ENCODE peak calls at places on chromosomes 7 and 10, in four cellular contexts. J is colonic mucosa, G is uterus, D is astrocyte. B is an unnamed sample.

GRCh38 chr7:108007280-108007679 is 4.3 kb upstream of the LAMB1 start:
- DNase-seq in J (no peak), G (no peak), D (no peak), B (peak; percentile 69)

GRCh38 chr10:110415809-110416208 is 81.9 kb upstream of the DUSP5 start:
- DNase-seq in J (no peak), D (no peak), G (no peak), B (no peak)

GRCh38 chr10:29849434-29849833 is 210.0 kb downstream of the JCAD start:
- DNase-seq in J (no peak), D (peak; percentile 98), G (no peak), B (peak; percentile 89)

GRCh38 chr7:3244241-3244814 is 56.7 kb upstream of the SDK1 start:
- DNase-seq in D (peak; percentile 90), J (no peak), G (no peak), B (peak; percentile 64)

GRCh38 chr10:44046605-44047004 is 338.3 kb downstream of the CXCL12 start:
- DNase-seq in D (peak; percentile 62), G (no peak), J (no peak), B (no peak)

GRCh38 chr7:40544932-40545331 is 410.1 kb downstream of the SUGCT start:
- DNase-seq in D (peak; percentile 84), G (no peak), J (no peak), B (no peak)

GRCh38 chr7:55078465-55079372 is 59.9 kb downstream of the EGFR start:
- DNase-seq in D (no peak), G (no peak), J (peak; percentile 86), B (no peak)

GRCh38 chr7:154767194-154767593 is 235.7 kb downstream of the PAXIP1 start:
- DNase-seq in G (no peak), J (no peak), D (peak; percentile 71), B (no peak)

GRCh38 chr7:18369011-18369410 is 126.5 kb upstream of the HDAC9 start:
- DNase-seq in J (no peak), D (no peak), G (no peak), B (no peak)

GRCh38 chr10:118259288-118259906 is 82.7 kb downstream of the FAM204A start:
- DNase-seq in J (peak; percentile 28), D (no peak), G (peak; percentile 52), B (peak; percentile 18)

GRCh38 chr10:35006836-35007235 is 83.3 kb downstream of the CUL2 start:
- DNase-seq in G (no peak), D (peak; percentile 59), J (no peak), B (peak; percentile 82)

GRCh38 chr10:57260175-57260574 is 899.1 kb upstream of the ZWINT start:
- DNase-seq in G (no peak), D (no peak), J (no peak), B (no peak)

GRCh38 chr7:46680147-46680546 is 759.1 kb upstream of the IGFBP3 start:
- DNase-seq in J (no peak), D (peak; percentile 8), G (no peak), B (no peak)

GRCh38 chr10:83253272-83253671 is 886.0 kb upstream of the GHITM start:
- DNase-seq in D (no peak), J (no peak), G (no peak), B (no peak)

GRCh38 chr7:117112640-117113039 is 159.3 kb downstream of the ST7 start:
- DNase-seq in J (no peak), D (no peak), G (no peak), B (no peak)

GRCh38 chr7:28408105-28408973 is 4.0 kb upstream of the CREB5 start:
- DNase-seq in G (peak; percentile 60), D (no peak), J (no peak), B (no peak)

GRCh38 chr7:106367018-106367420 is 82.2 kb upstream of the NAMPT start:
- DNase-seq in D (no peak), G (no peak), J (no peak), B (peak; percentile 62)

GRCh38 chr10:102704915-102705314 is 9.3 kb downstream of the ARL3 start:
- DNase-seq in J (no peak), G (no peak), D (peak; percentile 82), B (no peak)

GRCh38 chr7:151838861-151839381 is 38.0 kb downstream of the PRKAG2 start:
- DNase-seq in D (no peak), G (no peak), J (no peak), B (no peak)

GRCh38 chr10:6501931-6502330 is 78.1 kb downstream of the PRKCQ start:
- DNase-seq in D (no peak), G (no peak), J (no peak), B (no peak)

GRCh38 chr7:123635551-123636359 is 19.9 kb upstream of the LMOD2 start:
- DNase-seq in D (peak; percentile 17), J (no peak), G (no peak), B (peak; percentile 81)

GRCh38 chr10:120473593-120473992 is 16.6 kb downstream of the PLPP4 start:
- DNase-seq in J (no peak), G (no peak), D (no peak), B (no peak)

GRCh38 chr7:44801890-44802289 is 5.4 kb downstream of the PPIA start:
- DNase-seq in J (no peak), D (peak; percentile 63), G (no peak), B (peak; percentile 22)

GRCh38 chr7:42247301-42247700 is 10.3 kb upstream of the GLI3 start:
- DNase-seq in D (peak; percentile 88), G (no peak), J (no peak), B (peak; percentile 76)

GRCh38 chr10:71911296-71911954 is 52.8 kb upstream of the CHST3 start:
- DNase-seq in G (no peak), J (no peak), D (no peak), B (peak; percentile 75)

GRCh38 chr10:5549462-5550249 is 24.9 kb downstream of the CALML3 start:
- DNase-seq in J (peak; percentile 55), G (no peak), D (no peak), B (no peak)

GRCh38 chr7:123747089-123747488 is 1.7 kb downstream of the WASL start:
- DNase-seq in D (no peak), J (no peak), G (no peak), B (no peak)

GRCh38 chr7:155257482-155258232 is 40.0 kb upstream of the INSIG1 start:
- DNase-seq in J (no peak), G (peak; percentile 71), D (peak; percentile 75), B (peak; percentile 43)

GRCh38 chr10:125881192-125881591 is at the start of gene DHX32:
- DNase-seq in J (no peak), D (no peak), G (no peak), B (no peak)

GRCh38 chr7:130296221-130296951 is 3.4 kb downstream of the CPA4 start:
- DNase-seq in J (no peak), G (no peak), D (peak; percentile 16), B (no peak)

GRCh38 chr10:47165711-47166404 is 134.1 kb upstream of the GDF10 start:
- DNase-seq in J (no peak), G (peak; percentile 54), D (peak; percentile 44), B (peak; percentile 92)

GRCh38 chr10:75410135-75410787 is 8.7 kb upstream of the ZNF503 start:
- DNase-seq in J (no peak), G (peak; percentile 31), D (no peak), B (no peak)

GRCh38 chr10:75408512-75408881 is 6.9 kb upstream of the ZNF503 start:
- DNase-seq in G (peak; percentile 78), D (no peak), J (peak; percentile 38), B (no peak)

GRCh38 chr10:75407296-75407715 is 5.7 kb upstream of the ZNF503 start:
- DNase-seq in G (no peak), J (no peak), D (no peak), B (no peak)

GRCh38 chr10:75407716-75408511 is 6.3 kb upstream of the ZNF503 start:
- DNase-seq in D (no peak), G (peak; percentile 76), J (peak; percentile 56), B (no peak)

DNA sequence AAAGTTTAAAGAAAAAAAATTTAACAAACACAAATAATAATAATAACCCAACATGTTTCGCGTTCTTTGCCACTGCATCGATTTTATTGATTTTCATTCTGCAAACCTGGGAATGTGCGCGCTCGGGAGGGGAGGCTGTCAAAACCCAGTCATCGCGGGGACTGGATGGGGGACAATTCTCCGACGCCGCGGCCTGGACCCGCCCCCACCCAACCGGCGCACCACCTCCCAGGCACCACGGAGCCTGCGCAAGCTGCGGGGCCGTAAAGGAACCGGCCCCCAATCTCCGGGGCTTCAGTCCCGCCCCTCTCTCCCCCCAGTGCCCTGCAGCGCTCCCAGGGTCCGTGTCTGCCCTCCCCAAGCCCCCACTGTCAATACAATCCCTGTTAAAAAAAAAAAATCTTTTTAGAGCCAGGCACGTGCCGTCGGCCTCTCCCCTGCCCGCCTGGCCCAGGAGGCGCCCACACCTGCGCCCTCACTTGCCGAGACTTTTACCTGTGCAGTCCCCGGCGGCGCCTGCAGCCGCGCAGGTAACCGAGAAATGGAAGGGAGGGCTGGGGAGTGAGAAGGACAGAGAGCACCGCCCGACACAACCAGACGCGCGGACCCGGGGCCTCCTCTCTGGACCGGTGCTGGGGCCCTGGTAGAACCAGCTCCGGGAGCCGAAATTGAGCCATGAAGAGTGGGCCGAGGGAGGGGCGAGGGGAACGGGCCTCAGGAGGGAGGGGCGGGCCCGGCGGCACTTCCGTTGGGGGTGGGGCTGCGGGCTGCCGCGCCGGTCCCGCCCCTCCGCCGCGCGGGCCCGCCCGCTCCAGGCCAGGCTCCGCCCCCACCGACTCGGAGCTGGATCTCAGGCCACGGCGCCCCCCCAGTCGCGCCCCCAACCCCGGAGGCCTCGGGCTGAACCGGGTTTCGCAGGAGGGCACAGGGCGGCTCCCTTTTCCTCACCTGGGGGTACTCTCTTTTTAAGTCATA is 7.6 kb upstream of the ZNF503 start:
- DNase-seq in G (peak; percentile 81), J (peak; percentile 79), D (no peak), B (no peak)
- TF ChIP-seq CTCF in G (no peak), J (no peak), D (no peak), B (no peak)

DNA sequence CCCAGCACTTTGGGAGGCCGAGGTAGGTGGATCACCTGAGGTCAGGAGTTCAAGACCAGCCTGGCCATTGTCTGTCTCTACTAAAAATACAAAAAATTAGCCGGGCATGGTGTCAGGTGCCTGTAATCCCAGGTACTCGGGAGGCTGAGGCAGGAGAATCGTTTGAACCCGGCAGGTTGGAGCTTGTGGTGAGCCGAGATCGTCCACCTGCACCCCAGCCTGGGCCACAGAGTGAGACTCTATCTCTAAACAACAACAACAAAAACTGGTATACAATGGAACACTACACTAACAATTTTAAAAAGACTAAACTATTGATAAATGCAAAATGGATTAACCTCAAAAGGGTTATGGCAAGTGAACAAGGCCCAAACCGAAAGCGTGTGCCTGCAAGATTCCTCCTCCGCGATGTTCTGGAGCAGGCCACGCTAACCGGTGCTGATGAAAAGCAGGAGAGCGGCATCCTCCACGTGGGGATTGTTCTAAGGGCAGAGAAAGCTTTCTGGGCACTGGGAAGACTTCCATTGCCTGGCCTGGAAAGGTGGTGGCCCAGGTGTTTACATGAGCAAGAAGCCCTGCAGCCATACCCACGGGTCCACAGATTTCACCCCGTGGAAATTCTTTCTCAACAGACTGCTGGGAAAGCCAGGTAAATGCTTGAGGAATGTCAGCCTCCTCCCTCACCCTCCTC is 53.8 kb downstream of the PDGFA start:
- DNase-seq in J (no peak), D (no peak), G (no peak), B (no peak)
- H3K4me3 ChIP-seq in J (no peak overlapping the region), D (no peak overlapping the region), G (no peak overlapping the region), B (no peak overlapping the region)

GRCh38 chr10:97612386-97612785 is 20.9 kb downstream of the MORN4 start:
- DNase-seq in G (no peak), J (no peak), D (peak; percentile 31), B (peak; percentile 76)
- TF ChIP-seq CTCF in G (peak; percentile 58), J (no peak), D (peak; percentile 39), B (peak; percentile 42)

DNA sequence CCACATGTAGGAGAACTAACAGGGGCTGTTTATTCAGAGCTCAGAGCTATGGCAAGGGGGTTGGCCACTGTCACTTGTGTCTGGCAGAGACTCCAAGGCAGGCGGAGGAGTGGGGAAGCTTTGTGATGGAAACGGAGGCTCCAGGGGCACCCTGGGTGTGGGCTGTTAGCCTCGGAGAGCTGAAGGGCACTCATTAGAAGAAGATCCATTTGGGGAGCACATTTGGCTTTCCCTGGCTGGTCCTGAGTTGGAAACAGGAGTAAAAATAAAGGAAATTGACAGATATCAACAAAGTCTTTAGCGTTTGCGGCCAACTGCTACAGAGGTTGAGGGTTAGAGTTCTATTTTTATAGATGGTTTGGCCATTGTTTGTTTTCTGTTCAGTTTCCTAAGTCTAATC is 288.3 kb upstream of the MKI67 start:
- DNase-seq in J (no peak), D (no peak), G (no peak), B (no peak)
- H3K4me3 ChIP-seq in J (no peak overlapping the region), D (no peak overlapping the region), G (no peak overlapping the region), B (no peak overlapping the region)

B was measured in fibroblast of pulmonary artery.